ENCODE peak calls at places on chromosomes 12 and 14, in six cellular contexts. A is right atrium auricular region, C is left ventricle myocardium inferior, P is HepG2, D is fibroblast of lung, Z is esophagus squamous epithelium. R is an unnamed sample. For H3K4me1, the result is how much of the 10 kb centered on the place peaks cover.

GRCh38 chr12:118064608-118065007 is 3.6 kb upstream of the WSB2 start:
- DNase-seq in A (no peak), C (no peak), P (no peak), D (no peak), Z (no peak), R (no peak)

GRCh38 chr12:42732908-42733411 is 143.4 kb upstream of the PRICKLE1 start:
- DNase-seq in A (no peak), C (no peak), P (no peak), D (no peak), Z (no peak), R (no peak)

GRCh38 chr12:122393822-122394221 is 28.6 kb downstream of the CLIP1 start:
- DNase-seq in A (no peak), C (no peak), P (no peak), D (no peak), Z (no peak), R (no peak)

GRCh38 chr12:120497524-120498150 is 1.7 kb downstream of the DYNLL1 start:
- DNase-seq in A (no peak), C (no peak), P (no peak), D (peak), Z (no peak), R (no peak)

GRCh38 chr14:95206534-95206933 is 49.2 kb upstream of the DICER1 start:
- DNase-seq in A (no peak), C (no peak), P (no peak), D (no peak), Z (no peak), R (no peak)

GRCh38 chr12:16225692-16226091 is 51.8 kb downstream of the SLC15A5 start:
- DNase-seq in A (no peak), C (no peak), P (no peak), D (no peak), Z (no peak), R (no peak)

GRCh38 chr12:110941391-110941790 is 21.0 kb upstream of the MYL2 start:
- DNase-seq in A (no peak), C (no peak), P (no peak), D (no peak), Z (no peak), R (peak)

GRCh38 chr14:50600849-50601248 is 40.9 kb downstream of the ATL1 start:
- DNase-seq in A (no peak), C (no peak), P (peak), D (peak), Z (no peak), R (no peak)

GRCh38 chr14:91387135-91387849 is 30.3 kb downstream of the CCDC88C start:
- DNase-seq in A (no peak), C (no peak), P (no peak), D (peak), Z (no peak), R (no peak)

GRCh38 chr12:102053062-102053349 is 8.8 kb downstream of the WASHC3 start:
- DNase-seq in A (no peak), C (no peak), P (no peak), D (no peak), Z (no peak), R (no peak)

GRCh38 chr12:6952860-6953416 is 1.8 kb downstream of the PTPN6 start:
- DNase-seq in A (no peak), C (peak), P (no peak), D (no peak), Z (no peak), R (peak)

GRCh38 chr14:104361101-104361591 is 218.4 kb upstream of the C14orf180 start:
- DNase-seq in A (no peak), C (no peak), P (no peak), D (no peak), Z (no peak), R (no peak)

GRCh38 chr14:64503434-64504309 is at the start of gene ZBTB25:
- DNase-seq in A (peak), C (peak), P (peak), D (peak), Z (peak), R (peak)

GRCh38 chr14:90397401-90398314 is 829 bp downstream of the CALM1 start:
- DNase-seq in A (no peak), C (peak), P (peak), D (peak), Z (no peak), R (peak)

GRCh38 chr12:124613151-124613585 is 45.8 kb upstream of the NCOR2 start:
- DNase-seq in A (no peak), C (no peak), P (no peak), D (peak), Z (no peak), R (no peak)

GRCh38 chr12:4080213-4080612 is 193.3 kb upstream of the CCND2 start:
- DNase-seq in A (no peak), C (no peak), P (no peak), D (no peak), Z (no peak), R (no peak)

GRCh38 chr12:116053479-116054195 is 223.9 kb downstream of the MED13L start:
- DNase-seq in A (peak), C (peak), P (peak), D (peak), Z (no peak), R (no peak)

GRCh38 chr12:3325736-3326135 is 165.3 kb upstream of the PRMT8 start:
- DNase-seq in A (no peak), C (no peak), P (no peak), D (no peak), Z (no peak), R (no peak)

GRCh38 chr12:34305176-34305575 is 282.9 kb downstream of the ALG10 start:
- DNase-seq in A (no peak), C (no peak), P (no peak), D (no peak), Z (no peak), R (no peak)

GRCh38 chr12:97177482-97177881 is 270.4 kb downstream of the NEDD1 start:
- DNase-seq in A (no peak), C (no peak), P (no peak), D (no peak), Z (no peak), R (no peak)

GRCh38 chr12:78034025-78034424 is 203.3 kb downstream of the NAV3 start:
- DNase-seq in A (no peak), C (no peak), P (no peak), D (peak), Z (no peak), R (no peak)

GRCh38 chr12:48980953-48981756 is 3.0 kb downstream of the WNT1 start:
- DNase-seq in A (no peak), C (no peak), P (no peak), D (no peak), Z (no peak), R (peak)

GRCh38 chr12:23795494-23795893 is 154.0 kb downstream of the SOX5 start:
- DNase-seq in A (no peak), C (no peak), P (peak), D (no peak), Z (no peak), R (no peak)

GRCh38 chr14:69715725-69716482 is 51.0 kb upstream of the SRSF5 start:
- DNase-seq in A (peak), C (peak), P (no peak), D (peak), Z (no peak), R (peak)

GRCh38 chr14:55052259-55052930 is 948 bp downstream of the MAPK1IP1L start:
- DNase-seq in A (no peak), C (no peak), P (no peak), D (peak), Z (no peak), R (no peak)

GRCh38 chr12:28876423-28876822 is 272.7 kb upstream of the FAR2 start:
- DNase-seq in A (no peak), C (no peak), P (no peak), D (no peak), Z (no peak), R (no peak)

GRCh38 chr12:105235747-105236476 is at the start of gene APPL2:
- DNase-seq in A (peak), C (peak), P (peak), D (peak), Z (peak), R (peak)
- H3K4me1 ChIP-seq in A (under half), C (under half), P (half or more), D (under half), Z (under half), R (under half)

GRCh38 chr14:73780391-73780790 is 66.2 kb upstream of the PNMA1 start:
- DNase-seq in A (no peak), C (no peak), P (no peak), D (no peak), Z (no peak), R (no peak)

GRCh38 chr14:73780896-73781295 is 66.7 kb upstream of the PNMA1 start:
- DNase-seq in A (no peak), C (no peak), P (no peak), D (no peak), Z (no peak), R (no peak)

GRCh38 chr14:73776194-73776537 is 62.0 kb upstream of the PNMA1 start:
- DNase-seq in A (no peak), C (no peak), P (no peak), D (no peak), Z (no peak), R (no peak)

GRCh38 chr14:73777420-73777819 is 63.2 kb upstream of the PNMA1 start:
- DNase-seq in A (no peak), C (no peak), P (no peak), D (no peak), Z (no peak), R (no peak)

GRCh38 chr14:73778736-73779135 is 64.6 kb upstream of the PNMA1 start:
- DNase-seq in A (no peak), C (no peak), P (no peak), D (no peak), Z (no peak), R (no peak)
- H3K27ac ChIP-seq in A (no peak), C (no peak), P (no peak), D (no peak), Z (no peak), R (no peak)

GRCh38 chr14:102784892-102785597 is 7.8 kb downstream of the TRAF3 start:
- DNase-seq in A (no peak), C (no peak), P (no peak), D (no peak), Z (no peak), R (no peak)
- H3K4me1 ChIP-seq in A (under half), C (under half), P (under half), D (under half), Z (under half), R (under half)

GRCh38 chr12:21438643-21439042 is 1.2 kb downstream of the PYROXD1 start:
- DNase-seq in A (no peak), C (no peak), P (no peak), D (peak), Z (no peak), R (no peak)

GRCh38 chr12:21444193-21445146 is 7.0 kb downstream of the PYROXD1 start:
- DNase-seq in A (no peak), C (no peak), P (no peak), D (no peak), Z (no peak), R (no peak)

GRCh38 chr12:21433525-21433924 is 3.9 kb upstream of the PYROXD1 start:
- DNase-seq in A (no peak), C (no peak), P (no peak), D (no peak), Z (no peak), R (no peak)

GRCh38 chr12:21434704-21435103 is 2.8 kb upstream of the PYROXD1 start:
- DNase-seq in A (no peak), C (no peak), P (no peak), D (no peak), Z (no peak), R (no peak)

DNA sequence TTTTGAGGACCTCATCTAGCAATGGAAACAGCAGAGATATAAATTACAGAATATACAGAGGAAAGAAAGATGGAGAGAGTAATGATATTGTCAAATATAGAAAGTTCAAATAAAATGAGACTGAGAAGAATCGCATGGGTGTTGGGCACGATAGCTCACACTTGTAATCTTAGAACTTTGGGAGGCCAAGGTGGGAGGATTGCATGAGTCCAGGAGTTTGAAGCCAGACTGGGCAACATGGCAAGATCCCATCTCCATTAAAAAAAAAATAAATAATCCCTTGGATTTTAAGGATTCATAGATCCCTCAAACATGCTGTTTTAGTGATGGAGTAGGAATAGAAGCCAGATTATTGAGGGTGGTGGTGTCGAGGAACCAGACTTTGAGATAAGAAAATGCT is 1.9 kb downstream of the PYROXD1 start:
- DNase-seq in A (no peak), C (no peak), P (no peak), D (no peak), Z (no peak), R (no peak)
- H3K27ac ChIP-seq in A (no peak), C (no peak), P (no peak), D (no peak), Z (no peak), R (no peak)

GRCh38 chr14:68393178-68393763 is 399.6 kb downstream of the ZFP36L1 start:
- DNase-seq in A (no peak), C (no peak), P (no peak), D (no peak), Z (no peak), R (no peak)
- H3K4me1 ChIP-seq in A (half or more), C (half or more), P (under half), D (under half), Z (under half), R (under half)

DNA sequence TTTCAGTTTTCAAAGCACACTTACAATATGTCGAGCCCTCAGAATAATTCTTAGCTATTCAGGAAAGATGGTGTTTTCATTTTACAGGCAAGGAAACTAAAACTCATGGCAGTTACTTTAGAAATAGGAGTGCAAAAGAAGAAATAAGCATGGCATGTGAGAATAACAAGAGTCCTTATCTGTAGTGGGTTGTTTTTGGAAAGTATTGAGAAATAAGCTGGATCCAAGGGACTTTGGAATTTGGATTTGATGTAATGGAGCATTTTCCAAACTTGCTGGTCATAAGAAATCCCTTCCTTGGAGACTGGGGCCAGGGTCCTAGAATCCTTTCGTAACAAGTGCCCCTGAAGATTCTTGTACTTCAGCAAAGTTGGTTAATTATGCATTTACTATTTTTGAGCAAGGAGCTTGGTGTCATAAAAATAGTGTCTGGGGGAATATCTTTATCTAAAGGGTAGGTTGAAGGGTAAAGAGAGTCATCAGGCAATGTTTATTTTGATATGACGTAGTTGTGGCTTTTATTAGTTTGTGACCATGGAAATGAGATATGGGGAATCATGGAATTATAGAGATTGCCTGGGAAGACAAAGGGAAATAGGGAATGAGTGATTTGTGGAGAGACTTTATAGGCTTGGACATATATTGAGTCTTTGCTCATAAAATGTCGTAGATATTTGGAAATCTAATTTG is 53.9 kb downstream of the WNK1 start:
- DNase-seq in A (no peak), C (no peak), P (peak), D (peak), Z (no peak), R (no peak)
- H3K27ac ChIP-seq in A (peak), C (peak), P (no peak), D (no peak), Z (no peak), R (no peak)

GRCh38 chr14:81432171-81432570 is 32.0 kb upstream of the STON2 start:
- DNase-seq in A (no peak), C (no peak), P (no peak), D (no peak), Z (no peak), R (no peak)
- H3K4me1 ChIP-seq in A (under half), C (under half), P (under half), D (under half), Z (under half), R (under half)

DNA sequence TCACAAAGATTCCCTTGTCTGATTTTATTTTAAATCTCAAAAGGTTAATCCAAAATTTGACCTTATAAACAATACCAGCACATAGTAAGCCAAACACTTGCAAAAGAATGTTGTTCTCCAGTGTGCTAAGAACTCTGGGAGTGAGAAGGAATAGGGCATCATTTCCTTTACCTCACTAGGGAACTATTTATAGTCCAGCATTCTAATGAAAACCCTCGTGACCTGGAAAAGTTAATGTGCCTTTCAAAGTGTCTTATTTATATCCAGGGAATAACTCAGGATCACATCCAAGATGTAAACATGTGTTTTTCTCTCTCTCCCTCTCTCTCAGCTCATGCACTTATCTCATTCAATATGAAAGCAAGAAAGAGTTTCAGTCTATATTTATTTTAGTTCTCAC is 115.0 kb upstream of the RAP1B start:
- DNase-seq in A (no peak), C (no peak), P (no peak), D (peak), Z (no peak), R (no peak)
- H3K27ac ChIP-seq in A (peak), C (peak), P (no peak), D (no peak), Z (no peak), R (no peak)

R was measured in upper lobe of right lung.